ENCODE peak calls at places on chromosomes 4 and X, in four cellular contexts. One of them, this sample, is unnamed.

GRCh38 chr4:2788532-2789103 is 4.3 kb upstream of the SH3BP2 start:
- DNase-seq in effector CD8-positive, alpha-beta T cell: no peak
- DNase-seq in CD8-positive, alpha-beta T cell: no peak
- DNase-seq in endothelial cell of umbilical vein: no peak
- DNase-seq in this sample: no peak

GRCh38 chr4:73019462-73020047 is 50.0 kb downstream of the COX18 start:
- DNase-seq in effector CD8-positive, alpha-beta T cell: no peak
- DNase-seq in CD8-positive, alpha-beta T cell: no peak
- DNase-seq in endothelial cell of umbilical vein: peak
- DNase-seq in this sample: peak

GRCh38 chr4:73308286-73308685 is 49.7 kb upstream of the ANKRD17 start:
- DNase-seq in effector CD8-positive, alpha-beta T cell: no peak
- DNase-seq in CD8-positive, alpha-beta T cell: no peak
- DNase-seq in endothelial cell of umbilical vein: peak
- DNase-seq in this sample: no peak

GRCh38 chr4:146098397-146098796 is 77.1 kb upstream of the LSM6 start:
- DNase-seq in effector CD8-positive, alpha-beta T cell: no peak
- DNase-seq in CD8-positive, alpha-beta T cell: no peak
- DNase-seq in endothelial cell of umbilical vein: no peak
- DNase-seq in this sample: no peak

GRCh38 chr4:78171482-78171881 is 114.4 kb downstream of the FRAS1 start:
- DNase-seq in effector CD8-positive, alpha-beta T cell: no peak
- DNase-seq in CD8-positive, alpha-beta T cell: no peak
- DNase-seq in endothelial cell of umbilical vein: no peak
- DNase-seq in this sample: no peak

GRCh38 chr4:133147922-133148689 is 988 bp upstream of the PCDH10 start:
- DNase-seq in effector CD8-positive, alpha-beta T cell: no peak
- DNase-seq in CD8-positive, alpha-beta T cell: no peak
- DNase-seq in endothelial cell of umbilical vein: peak
- DNase-seq in this sample: no peak

GRCh38 chr4:17315459-17315858 is 196.4 kb downstream of the QDPR start:
- DNase-seq in effector CD8-positive, alpha-beta T cell: no peak
- DNase-seq in CD8-positive, alpha-beta T cell: no peak
- DNase-seq in endothelial cell of umbilical vein: no peak
- DNase-seq in this sample: no peak

GRCh38 chr4:75848891-75849290 is 53.4 kb downstream of the PPEF2 start:
- DNase-seq in effector CD8-positive, alpha-beta T cell: no peak
- DNase-seq in CD8-positive, alpha-beta T cell: no peak
- DNase-seq in endothelial cell of umbilical vein: peak
- DNase-seq in this sample: no peak

GRCh38 chrX:9656871-9657270 is 108.8 kb downstream of the GPR143 start:
- DNase-seq in effector CD8-positive, alpha-beta T cell: no peak
- DNase-seq in CD8-positive, alpha-beta T cell: no peak
- DNase-seq in endothelial cell of umbilical vein: no peak
- DNase-seq in this sample: no peak

GRCh38 chrX:43560247-43560946 is 95.7 kb upstream of the MAOA start:
- DNase-seq in effector CD8-positive, alpha-beta T cell: no peak
- DNase-seq in CD8-positive, alpha-beta T cell: no peak
- DNase-seq in endothelial cell of umbilical vein: no peak
- DNase-seq in this sample: no peak

GRCh38 chrX:54064564-54064963 is 20.3 kb upstream of the PHF8 start:
- DNase-seq in effector CD8-positive, alpha-beta T cell: no peak
- DNase-seq in CD8-positive, alpha-beta T cell: no peak
- DNase-seq in endothelial cell of umbilical vein: no peak
- DNase-seq in this sample: no peak

This sample was measured in effector CD4-positive, alpha-beta T cell.